ENCODE peak calls at places on chromosomes 13 and 19, in four cellular contexts. B, W, R and H are unnamed samples. For H3K4me1, the result is how much of the 10 kb centered on the place peaks cover.

GRCh38 chr19:45577111-45577905 is 7.3 kb downstream of the OPA3 start:
- DNase-seq in B (peak), W (peak), R (peak), H (peak)

GRCh38 chr19:1590641-1591397 is 1.8 kb downstream of the MBD3 start:
- DNase-seq in B (peak), W (no peak), R (no peak), H (peak)

GRCh38 chr13:70054572-70054971 is 53.1 kb upstream of the ATXN8OS start:
- DNase-seq in B (no peak), W (no peak), R (no peak), H (no peak)

GRCh38 chr13:95630593-95630992 is 13.9 kb downstream of the DZIP1 start:
- DNase-seq in B (no peak), W (no peak), R (no peak), H (no peak)

GRCh38 chr19:29329460-29330134 is 116.6 kb upstream of the UQCRFS1 start:
- DNase-seq in B (peak), W (peak), R (no peak), H (peak)

GRCh38 chr19:19448238-19448544 is 42.7 kb downstream of the GATAD2A start:
- DNase-seq in B (no peak), W (no peak), R (no peak), H (no peak)

GRCh38 chr13:36130542-36131214 is 504 bp downstream of the DCLK1 start:
- DNase-seq in B (peak), W (no peak), R (no peak), H (peak)

GRCh38 chr13:37597477-37597876 is 1.1 kb downstream of the POSTN start:
- DNase-seq in B (no peak), W (no peak), R (no peak), H (no peak)

GRCh38 chr13:31797154-31797775 is 57.9 kb downstream of the RXFP2 start:
- DNase-seq in B (peak), W (peak), R (peak), H (peak)

GRCh38 chr19:45693168-45693788 is 812 bp downstream of the QPCTL start:
- DNase-seq in B (peak), W (peak), R (peak), H (peak)

GRCh38 chr13:79593611-79594275 is 112.8 kb downstream of the NDFIP2 start:
- DNase-seq in B (peak), W (peak), R (peak), H (peak)

GRCh38 chr19:34365463-34366401 is 736 bp downstream of the GPI start:
- DNase-seq in B (peak), W (peak), R (peak), H (peak)

GRCh38 chr19:54573330-54573872 is at the start of gene LILRA2:
- DNase-seq in B (no peak), W (no peak), R (no peak), H (no peak)

GRCh38 chr19:36265064-36265463 is 50.2 kb downstream of the ZNF146 start:
- DNase-seq in B (no peak), W (no peak), R (no peak), H (no peak)

GRCh38 chr13:21529102-21529893 is 70.2 kb upstream of the ZDHHC20 start:
- DNase-seq in B (no peak), W (no peak), R (no peak), H (no peak)

GRCh38 chr19:28446511-28446910 is 766.4 kb downstream of the UQCRFS1 start:
- DNase-seq in B (no peak), W (no peak), R (no peak), H (no peak)

GRCh38 chr13:71609271-71609670 is 257.7 kb downstream of the DACH1 start:
- DNase-seq in B (no peak), W (no peak), R (no peak), H (no peak)

GRCh38 chr13:40406405-40407138 is 259.9 kb downstream of the FOXO1 start:
- DNase-seq in B (no peak), W (peak), R (peak), H (peak)

GRCh38 chr19:47542030-47542475 is 27.2 kb upstream of the NAPA start:
- DNase-seq in B (no peak), W (no peak), R (no peak), H (no peak)

GRCh38 chr19:4597975-4598671 is 38.6 kb upstream of the SEMA6B start:
- DNase-seq in B (peak), W (peak), R (no peak), H (peak)

GRCh38 chr19:4208385-4209094 is 20.8 kb upstream of the EBI3 start:
- DNase-seq in B (peak), W (peak), R (peak), H (no peak)

GRCh38 chr19:57473646-57474045 is 3.7 kb downstream of the ZNF772 start:
- DNase-seq in B (peak), W (no peak), R (no peak), H (no peak)

GRCh38 chr13:75864718-75865117 is 228.6 kb downstream of the LMO7 start:
- DNase-seq in B (no peak), W (peak), R (peak), H (peak)

GRCh38 chr13:106566682-106567420 is 1.1 kb downstream of the ARGLU1 start:
- DNase-seq in B (peak), W (peak), R (peak), H (peak)

GRCh38 chr13:100815476-100816046 is 141.0 kb upstream of the TMTC4 start:
- DNase-seq in B (peak), W (no peak), R (peak), H (no peak)

GRCh38 chr19:21328402-21328801 is 808 bp downstream of the ZNF708 start:
- DNase-seq in B (peak), W (no peak), R (no peak), H (peak)

GRCh38 chr13:48006396-48006795 is 5.3 kb upstream of the SUCLA2 start:
- DNase-seq in B (no peak), W (peak), R (peak), H (no peak)

GRCh38 chr19:56026769-56027168 is 40.2 kb downstream of the NLRP5 start:
- DNase-seq in B (no peak), W (no peak), R (no peak), H (no peak)

GRCh38 chr13:54241719-54242118 is 1213.1 kb downstream of the OLFM4 start:
- DNase-seq in B (no peak), W (no peak), R (no peak), H (no peak)

GRCh38 chr13:23469901-23470525 is 36.5 kb upstream of the SACS start:
- DNase-seq in B (peak), W (no peak), R (no peak), H (peak)

GRCh38 chr19:36257512-36257876 is 42.6 kb downstream of the ZNF146 start:
- DNase-seq in B (peak), W (no peak), R (no peak), H (no peak)

GRCh38 chr13:101556676-101557121 is 104.2 kb downstream of the ITGBL1 start:
- DNase-seq in B (no peak), W (no peak), R (no peak), H (peak)

GRCh38 chr13:103101500-103101899 is 35.3 kb upstream of the SLC10A2 start:
- DNase-seq in B (peak), W (no peak), R (no peak), H (no peak)

GRCh38 chr13:47454986-47455385 is 546.1 kb downstream of the SUCLA2 start:
- DNase-seq in B (no peak), W (no peak), R (no peak), H (peak)

GRCh38 chr19:4375620-4376228 is 24.6 kb downstream of the SH3GL1 start:
- DNase-seq in B (peak), W (peak), R (no peak), H (peak)

GRCh38 chr19:8343483-8343844 is 402 bp upstream of the KANK3 start:
- DNase-seq in B (no peak), W (no peak), R (no peak), H (no peak)

GRCh38 chr13:94329277-94329676 is 150.2 kb downstream of the DCT start:
- DNase-seq in B (no peak), W (no peak), R (no peak), H (peak)

GRCh38 chr13:99313941-99314340 is 6.7 kb upstream of the GPR183 start:
- DNase-seq in B (no peak), W (no peak), R (no peak), H (no peak)
- H3K4me1 ChIP-seq in B (under half), W (under half), R (under half), H (under half)

GRCh38 chr19:43362179-43362578 is 8.7 kb downstream of the CD177 start:
- DNase-seq in B (no peak), W (no peak), R (no peak), H (no peak)
- H3K9ac ChIP-seq in B (no peak), W (no peak), R (no peak), H (no peak)

GRCh38 chr19:10497371-10497770 is 5.8 kb downstream of the KEAP1 start:
- DNase-seq in B (no peak), W (no peak), R (no peak), H (no peak)
- H3K4me1 ChIP-seq in B (under half), W (under half), R (under half), H (under half)

GRCh38 chr19:17420267-17420924 is 549 bp downstream of the MVB12A start:
- DNase-seq in B (peak), W (peak), R (peak), H (no peak)
- H3K9ac ChIP-seq in B (peak), W (peak), R (peak), H (peak)

GRCh38 chr19:40412866-40413265 is 312 bp downstream of the PRX start:
- DNase-seq in B (no peak), W (no peak), R (no peak), H (no peak)
- H3K4me1 ChIP-seq in B (under half), W (under half), R (under half), H (under half)

GRCh38 chr19:6056801-6057650 is 53.3 kb downstream of the RFX2 start:
- DNase-seq in B (peak), W (peak), R (peak), H (peak)

GRCh38 chr19:6059396-6059947 is 50.8 kb downstream of the RFX2 start:
- DNase-seq in B (no peak), W (no peak), R (no peak), H (no peak)

GRCh38 chr19:6056282-6056741 is 54.0 kb downstream of the RFX2 start:
- DNase-seq in B (no peak), W (no peak), R (peak), H (no peak)

GRCh38 chr19:6058411-6059201 is 51.7 kb downstream of the RFX2 start:
- DNase-seq in B (no peak), W (no peak), R (no peak), H (no peak)

DNA sequence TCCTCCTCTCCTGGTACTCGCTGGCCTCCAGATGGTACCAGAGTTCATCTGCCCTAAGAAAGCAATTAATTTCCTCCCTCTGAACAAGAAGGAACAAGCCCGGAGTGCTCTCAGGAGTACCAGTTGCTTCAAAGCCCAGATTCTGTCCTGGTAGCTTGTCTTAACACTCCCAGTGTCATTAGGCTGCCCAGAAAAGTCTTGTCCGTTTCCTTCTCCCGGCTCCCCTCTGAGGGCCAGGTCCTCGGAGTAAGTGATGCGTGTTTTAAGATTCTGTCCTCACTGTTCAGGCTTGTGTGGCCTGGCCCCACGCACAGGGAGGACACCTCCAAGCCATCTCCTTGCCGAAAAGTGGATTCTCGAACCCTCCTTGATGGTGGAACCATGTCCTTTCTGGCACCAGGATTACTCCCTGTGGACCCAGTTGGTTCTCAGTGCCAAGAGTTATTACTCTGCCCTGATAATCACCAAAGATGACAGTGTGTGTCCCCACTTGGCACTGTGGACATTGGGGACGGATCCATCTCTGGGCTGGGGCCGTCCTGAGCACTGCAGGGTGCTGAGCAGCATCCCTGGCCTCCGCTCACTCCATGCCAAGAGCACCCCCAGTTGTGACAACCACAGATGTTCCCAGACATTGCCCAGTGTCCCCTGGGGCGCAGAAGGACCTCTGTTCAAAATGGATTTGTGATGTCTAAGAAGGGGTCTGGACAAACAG is 52.5 kb downstream of the RFX2 start:
- DNase-seq in B (no peak), W (no peak), R (no peak), H (no peak)
- H3K9ac ChIP-seq in B (no peak), W (no peak), R (peak), H (peak)

GRCh38 chr13:110407531-110407930 is 100.4 kb downstream of the COL4A2 start:
- DNase-seq in B (no peak), W (no peak), R (no peak), H (no peak)
- H3K4me1 ChIP-seq in B (under half), W (under half), R (under half), H (half or more)

GRCh38 chr13:27658569-27658968 is 36.9 kb downstream of the POLR1D start:
- DNase-seq in B (no peak), W (peak), R (no peak), H (peak)
- H3K9ac ChIP-seq in B (no peak), W (no peak), R (no peak), H (no peak)